ENCODE peak calls at places on chromosome 2, in eight cellular contexts. G is activated T-cell treated with anti-CD3 and anti-CD28 coated beads for 1 hour; M is stimulated activated CD4-positive, alpha-beta T cell treated with anti-CD3 and anti-CD28 coated beads, Interleukin-1b, Interleukin-23, amount 100 ng/mL, for 1 hour; J is dermis blood vessel endothelial cell; B is NCI-H345; T is NCI-H446 treated with DMSO at 0.1 percent for 48 hours; K is T-helper 2 cell; E is iris pigment epithelial cell. L is an unnamed sample.

GRCh38 chr2:46269545-46270273 is 27.5 kb upstream of the EPAS1 start:
- DNase-seq in M (no peak), E (peak), T (no peak), B (no peak), K (peak), J (peak), G (no peak), L (no peak)

GRCh38 chr2:230660294-230661060 is 52.2 kb upstream of the CAB39 start:
- DNase-seq in G (no peak), M (no peak), J (peak), E (no peak), T (no peak), K (peak), B (no peak), L (no peak)

GRCh38 chr2:171958475-171958874 is 36.2 kb downstream of the HAT1 start:
- DNase-seq in J (no peak), K (no peak), B (no peak), M (no peak), T (no peak), G (no peak), E (peak), L (no peak)

GRCh38 chr2:74887961-74888670 is 54.2 kb downstream of the HK2 start:
- DNase-seq in E (peak), K (no peak), J (no peak), M (no peak), T (no peak), G (no peak), B (no peak), L (no peak)

GRCh38 chr2:238847841-238848565 is at the start of gene TWIST2:
- DNase-seq in K (peak), T (no peak), M (no peak), B (peak), G (no peak), J (peak), E (peak), L (no peak)

GRCh38 chr2:26068602-26069298 is 34.9 kb downstream of the RAB10 start:
- DNase-seq in K (peak), J (peak), B (no peak), T (peak), M (no peak), E (peak), G (peak), L (peak)

GRCh38 chr2:45237850-45238542 is 228.7 kb upstream of the SIX2 start:
- DNase-seq in K (peak), B (no peak), E (peak), M (no peak), G (no peak), T (peak), J (peak), L (no peak)

GRCh38 chr2:218291934-218292699 is at the start of gene TMBIM1:
- DNase-seq in J (peak), B (no peak), M (peak), K (peak), G (peak), E (peak), T (no peak), L (peak)

GRCh38 chr2:230166557-230167170 is 53.1 kb downstream of the SP110 start:
- DNase-seq in K (no peak), M (no peak), B (no peak), E (no peak), G (no peak), T (no peak), J (no peak), L (no peak)

GRCh38 chr2:62196278-62196901 is 475 bp downstream of the B3GNT2 start:
- DNase-seq in T (no peak), E (no peak), B (peak), M (no peak), K (peak), G (peak), J (no peak), L (no peak)

GRCh38 chr2:55419236-55419513 is 481 bp downstream of the CCDC88A start:
- DNase-seq in B (peak), J (peak), G (no peak), K (no peak), T (no peak), M (no peak), E (no peak), L (peak)

GRCh38 chr2:130871843-130872242 is 35.1 kb downstream of the ARHGEF4 start:
- DNase-seq in J (no peak), B (no peak), M (no peak), T (no peak), G (no peak), K (no peak), E (no peak), L (no peak)

GRCh38 chr2:190113000-190113399 is 50.5 kb upstream of the MSTN start:
- DNase-seq in B (no peak), M (no peak), T (no peak), K (no peak), J (no peak), G (no peak), E (no peak), L (no peak)

L was measured in CD8-positive, alpha-beta T cell.